ENCODE peak calls at places on chromosomes 13 and 19, in ten cellular contexts. U is SK-N-SH, D is GM10248, H is dorsolateral prefrontal cortex, A is A549, I is choroid plexus epithelial cell, V is A673, M is tibial artery, L is brain microvascular endothelial cell, B is upper lobe of right lung. R is an unnamed sample.

GRCh38 chr19:50482271-50482855 is 5.7 kb upstream of the GARIN5A start:
- DNase-seq in U (no peak), D (no peak), H (no peak), A (no peak), I (no peak), V (no peak), M (no peak), L (no peak), B (peak; percentile 58), R (no peak)

GRCh38 chr19:38683393-38684077 is 36.1 kb downstream of the ACTN4 start:
- DNase-seq in U (no peak), D (no peak), H (no peak), A (peak; percentile 100), I (peak; percentile 95), V (peak; percentile 91), M (peak; percentile 77), L (peak; percentile 95), B (peak; percentile 91), R (no peak)

GRCh38 chr19:34879563-34879962 is 47.1 kb upstream of the ZNF30 start:
- DNase-seq in U (no peak), D (no peak), H (no peak), A (no peak), I (no peak), V (no peak), M (no peak), L (no peak), B (no peak), R (no peak)

GRCh38 chr13:112893570-112894422 is 75.2 kb upstream of the MCF2L start:
- DNase-seq in U (peak; percentile 94), D (peak; percentile 84), H (no peak), A (peak; percentile 40), I (peak; percentile 27), V (peak; percentile 33), M (no peak), L (peak; percentile 5), B (no peak), R (peak; percentile 91)

GRCh38 chr19:49056101-49056901 is 1.2 kb downstream of the CGB7 start:
- DNase-seq in U (peak; percentile 91), D (peak; percentile 84), H (peak; percentile 7), A (peak; percentile 92), I (peak; percentile 37), V (peak; percentile 63), M (peak; percentile 49), L (peak; percentile 9), B (peak; percentile 82), R (peak; percentile 98)

GRCh38 chr19:9782282-9782681 is 13.7 kb upstream of the ZNF846 start:
- DNase-seq in U (no peak), D (no peak), H (no peak), A (no peak), I (peak; percentile 23), V (no peak), M (no peak), L (no peak), B (no peak), R (no peak)

GRCh38 chr19:45069056-45069455 is 7.2 kb downstream of the ZNF296 start:
- DNase-seq in U (peak; percentile 36), D (no peak), H (no peak), A (peak; percentile 61), I (peak; percentile 19), V (no peak), M (no peak), L (no peak), B (no peak), R (no peak)

GRCh38 chr19:42253245-42254082 is 1.5 kb downstream of the ERF start:
- DNase-seq in U (peak; percentile 83), D (peak; percentile 62), H (peak; percentile 59), A (peak; percentile 97), I (peak; percentile 36), V (peak; percentile 83), M (peak; percentile 65), L (no peak), B (peak; percentile 86), R (peak; percentile 62)

GRCh38 chr19:982567-983170 is 1.5 kb upstream of the WDR18 start:
- DNase-seq in U (peak; percentile 98), D (peak; percentile 93), H (peak; percentile 67), A (peak; percentile 80), I (peak; percentile 54), V (peak; percentile 70), M (peak; percentile 41), L (peak; percentile 29), B (peak; percentile 88), R (peak; percentile 98)

GRCh38 chr13:79062291-79062690 is 343.8 kb downstream of the RBM26 start:
- DNase-seq in U (peak; percentile 2), D (no peak), H (no peak), A (no peak), I (no peak), V (no peak), M (no peak), L (no peak), B (no peak), R (no peak)

GRCh38 chr13:44117351-44117750 is 237.6 kb downstream of the LACC1 start:
- DNase-seq in U (no peak), D (no peak), H (no peak), A (no peak), I (peak; percentile 50), V (peak; percentile 87), M (no peak), L (no peak), B (no peak), R (no peak)

GRCh38 chr19:39349326-39349725 is 7.1 kb downstream of the SAMD4B start:
- DNase-seq in U (no peak), D (no peak), H (no peak), A (no peak), I (no peak), V (no peak), M (no peak), L (no peak), B (no peak), R (no peak)

GRCh38 chr13:113833111-113833830 is 30.6 kb downstream of the GAS6 start:
- DNase-seq in U (no peak), D (no peak), H (no peak), A (no peak), I (no peak), V (no peak), M (no peak), L (no peak), B (no peak), R (no peak)

GRCh38 chr19:35870798-35871197 is 2.4 kb downstream of the APLP1 start:
- DNase-seq in U (no peak), D (no peak), H (no peak), A (no peak), I (no peak), V (no peak), M (no peak), L (no peak), B (no peak), R (no peak)

GRCh38 chr19:4803736-4804695 is 12.5 kb downstream of the FEM1A start:
- DNase-seq in U (peak; percentile 90), D (peak; percentile 84), H (peak; percentile 45), A (peak; percentile 47), I (peak; percentile 47), V (peak; percentile 82), M (no peak), L (peak; percentile 34), B (peak; percentile 80), R (no peak)

DNA sequence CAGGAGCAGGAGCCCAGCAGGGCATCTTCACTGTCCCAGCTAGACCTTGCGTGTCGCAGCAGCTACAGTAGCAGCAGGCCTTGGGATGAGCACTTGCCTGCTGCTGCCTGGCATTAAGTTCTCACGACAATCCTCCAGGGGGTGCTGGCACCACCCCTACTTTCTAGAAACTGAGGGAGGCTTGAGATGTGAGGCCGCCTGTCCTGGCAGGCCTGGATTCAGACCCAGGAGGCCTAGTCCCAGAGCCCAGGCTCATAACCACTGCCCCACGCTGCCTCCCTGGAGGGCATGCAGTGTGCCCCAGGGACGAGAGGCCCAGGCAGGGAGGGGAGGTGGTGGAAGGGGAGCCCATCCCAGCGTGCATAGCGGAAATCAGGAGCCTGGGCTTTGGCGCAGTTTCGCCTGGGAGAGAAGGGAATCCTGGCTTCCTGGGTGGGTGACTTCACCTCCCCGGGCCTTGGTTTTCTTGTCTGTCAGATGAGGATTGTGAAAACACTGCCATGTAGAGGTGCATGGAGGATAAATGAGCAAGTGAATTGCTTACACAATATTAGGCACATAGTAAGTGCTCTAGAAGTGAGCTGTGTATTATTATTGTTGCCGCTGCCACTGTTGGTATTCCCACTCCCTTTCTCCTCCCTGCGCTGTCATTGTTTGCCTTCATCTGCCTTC is 26.1 kb downstream of the PPP5C start:
- DNase-seq in U (no peak), D (no peak), H (no peak), A (peak; percentile 86), I (peak; percentile 46), V (peak; percentile 75), M (no peak), L (peak; percentile 18), B (peak; percentile 60), R (no peak)
- TF ChIP-seq CTCF in U (peak; percentile 48), D (no peak), H (peak; percentile 36), A (peak; percentile 54), I (peak; percentile 61), V (peak; percentile 64), M (no peak), L (peak; percentile 69), B (peak; percentile 14), R (peak; percentile 30)

DNA sequence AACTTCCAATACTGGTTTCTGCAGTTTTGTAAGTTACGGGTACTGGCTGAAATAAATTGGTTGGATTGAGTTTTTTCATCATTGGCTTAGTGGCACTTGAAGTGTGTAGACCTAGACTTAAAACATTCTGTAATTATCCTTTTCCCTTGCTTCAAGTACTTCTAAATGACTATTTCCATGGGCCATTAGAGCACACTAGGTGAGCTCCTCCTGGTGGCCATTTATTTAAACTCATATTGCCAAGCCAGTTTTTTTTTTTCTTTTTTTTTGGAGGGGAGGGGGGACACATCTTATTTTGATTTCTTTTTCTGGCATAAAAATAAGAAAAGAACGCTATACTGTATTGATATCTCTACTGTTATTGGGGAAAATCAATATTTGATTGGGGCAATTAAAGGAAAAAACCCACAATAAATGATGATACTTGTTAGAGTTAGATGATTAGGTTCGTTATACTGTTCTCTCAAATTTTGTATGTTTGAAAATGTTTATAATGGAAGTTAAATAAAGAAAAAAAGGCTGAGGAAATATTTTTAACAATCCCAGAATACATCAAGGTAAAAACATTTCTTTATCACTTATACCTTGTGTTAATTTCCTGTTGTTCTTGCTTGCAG is 82.9 kb downstream of the PDS5B start:
- DNase-seq in U (peak; percentile 36), D (peak; percentile 11), H (no peak), A (peak; percentile 3), I (peak; percentile 81), V (peak; percentile 76), M (no peak), L (peak; percentile 22), B (no peak), R (no peak)
- TF ChIP-seq CTCF in U (peak; percentile 88), D (peak; percentile 48), H (peak; percentile 58), A (peak; percentile 59), I (peak; percentile 77), V (peak; percentile 86), M (peak; percentile 52), L (peak; percentile 74), B (peak; percentile 64), R (peak; percentile 63)

DNA sequence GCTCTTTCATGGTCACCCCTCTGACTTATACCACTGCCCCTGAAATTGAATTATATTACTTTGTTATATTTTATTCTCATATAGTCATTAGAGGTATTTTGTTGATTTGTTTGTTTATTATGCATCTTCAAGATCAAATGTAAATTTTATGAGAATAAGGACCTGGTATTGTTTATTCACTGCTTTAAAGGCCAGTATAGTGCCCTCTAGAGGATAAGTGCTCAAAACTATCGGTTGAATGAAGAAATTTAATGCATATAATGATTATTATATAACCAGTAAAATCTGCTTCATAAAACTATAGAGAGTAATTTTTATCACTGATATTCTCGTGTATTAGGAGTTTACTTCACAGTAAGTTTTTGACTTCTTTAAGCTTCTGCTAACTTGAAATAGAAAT is 1401.9 kb downstream of the SLITRK1 start:
- DNase-seq in U (no peak), D (no peak), H (no peak), A (no peak), I (peak; percentile 10), V (peak; percentile 11), M (no peak), L (no peak), B (no peak), R (no peak)
- TF ChIP-seq CTCF in U (peak; percentile 66), D (no peak), H (no peak), A (no peak), I (peak; percentile 38), V (peak; percentile 62), M (no peak), L (no peak), B (no peak), R (peak; percentile 43)

GRCh38 chr19:57302727-57303401 is 17.4 kb upstream of the ZNF543 start:
- DNase-seq in U (no peak), D (no peak), H (no peak), A (no peak), I (peak; percentile 69), V (no peak), M (no peak), L (no peak), B (no peak), R (no peak)
- TF ChIP-seq CTCF in U (no peak), D (no peak), H (no peak), A (no peak), I (peak; percentile 20), V (no peak), M (no peak), L (no peak), B (no peak), R (no peak)